ENCODE peak calls at places on chromosomes 7 and 10, in six cellular contexts. Q is CD8-positive, alpha-beta memory T cell; D is heart right ventricle; Y is thyroid gland; U is substantia nigra; W is upper lobe of right lung. S is an unnamed sample.

GRCh38 chr7:106625678-106626301 is 35.2 kb downstream of the CCDC71L start:
- DNase-seq in Q (no peak), D (peak; percentile 24), Y (no peak), U (no peak), W (no peak), S (no peak)

GRCh38 chr7:11604505-11604904 is 227.5 kb downstream of the THSD7A start:
- DNase-seq in Q (no peak), D (no peak), Y (no peak), U (no peak), W (no peak), S (no peak)

GRCh38 chr7:78510580-78511188 is 712.1 kb downstream of the PHTF2 start:
- DNase-seq in Q (no peak), D (no peak), Y (peak; percentile 63), U (peak; percentile 41), W (no peak), S (peak; percentile 55)

GRCh38 chr7:38934536-38934935 is 25.5 kb upstream of the VPS41 start:
- DNase-seq in Q (no peak), D (no peak), Y (no peak), U (no peak), W (no peak), S (no peak)

GRCh38 chr7:109092268-109092667 is 522.6 kb downstream of the DNAJB9 start:
- DNase-seq in Q (no peak), D (no peak), Y (no peak), U (no peak), W (no peak), S (no peak)

GRCh38 chr10:108956149-108956548 is 967.2 kb downstream of the XPNPEP1 start:
- DNase-seq in Q (no peak), D (no peak), Y (no peak), U (no peak), W (no peak), S (no peak)

GRCh38 chr10:19749185-19749729 is 67.0 kb upstream of the PLXDC2 start:
- DNase-seq in Q (no peak), D (no peak), Y (no peak), U (no peak), W (no peak), S (no peak)

GRCh38 chr7:35593896-35594295 is 101.0 kb downstream of the HERPUD2 start:
- DNase-seq in Q (no peak), D (no peak), Y (no peak), U (no peak), W (no peak), S (peak; percentile 13)

GRCh38 chr7:151756076-151756731 is 120.7 kb downstream of the PRKAG2 start:
- DNase-seq in Q (peak; percentile 36), D (no peak), Y (no peak), U (no peak), W (no peak), S (peak; percentile 40)

GRCh38 chr7:140056431-140056830 is 6.3 kb downstream of the PARP12 start:
- DNase-seq in Q (no peak), D (no peak), Y (peak; percentile 12), U (no peak), W (no peak), S (no peak)

GRCh38 chr10:84097787-84098353 is 41.4 kb upstream of the GHITM start:
- DNase-seq in Q (no peak), D (no peak), Y (no peak), U (no peak), W (no peak), S (no peak)

GRCh38 chr10:132538031-132538789 is 623 bp downstream of the INPP5A start:
- DNase-seq in Q (no peak), D (no peak), Y (no peak), U (no peak), W (peak; percentile 71), S (peak; percentile 21)

GRCh38 chr7:158328376-158329013 is 259.1 kb downstream of the PTPRN2 start:
- DNase-seq in Q (no peak), D (no peak), Y (no peak), U (no peak), W (no peak), S (no peak)

GRCh38 chr7:79982151-79982770 is 152.4 kb upstream of the GNAI1 start:
- DNase-seq in Q (no peak), D (no peak), Y (no peak), U (no peak), W (no peak), S (no peak)

GRCh38 chr7:93307131-93307660 is 75.0 kb downstream of the VPS50 start:
- DNase-seq in Q (no peak), D (no peak), Y (no peak), U (no peak), W (no peak), S (no peak)

GRCh38 chr10:85993140-85993539 is 373.5 kb downstream of the GRID1 start:
- DNase-seq in Q (no peak), D (no peak), Y (no peak), U (no peak), W (no peak), S (no peak)

GRCh38 chr10:122774269-122774668 is 71.4 kb downstream of the CUZD1 start:
- DNase-seq in Q (no peak), D (no peak), Y (no peak), U (no peak), W (no peak), S (peak; percentile 15)

GRCh38 chr10:28717659-28718201 is 40.4 kb downstream of the BAMBI start:
- DNase-seq in Q (no peak), D (no peak), Y (no peak), U (no peak), W (no peak), S (no peak)

GRCh38 chr7:139505563-139505962 is 17.9 kb upstream of the CLEC2L start:
- DNase-seq in Q (no peak), D (no peak), Y (no peak), U (no peak), W (no peak), S (no peak)

GRCh38 chr10:14953452-14954000 is 370 bp downstream of the DCLRE1C start:
- DNase-seq in Q (peak; percentile 6), D (no peak), Y (peak; percentile 76), U (peak; percentile 62), W (no peak), S (peak; percentile 42)

GRCh38 chr7:12485845-12486244 is 82.2 kb upstream of the VWDE start:
- DNase-seq in Q (no peak), D (no peak), Y (no peak), U (no peak), W (no peak), S (no peak)

GRCh38 chr7:90605055-90605454 is 8.9 kb downstream of the CDK14 start:
- DNase-seq in Q (no peak), D (no peak), Y (peak; percentile 88), U (no peak), W (no peak), S (peak; percentile 14)

GRCh38 chr7:93551063-93551895 is 23.2 kb downstream of the CALCR start:
- DNase-seq in Q (no peak), D (no peak), Y (no peak), U (no peak), W (no peak), S (no peak)

GRCh38 chr10:72638586-72639440 is 12.9 kb upstream of the MICU1 start:
- DNase-seq in Q (no peak), D (no peak), Y (no peak), U (no peak), W (no peak), S (no peak)

GRCh38 chr7:132430863-132431822 is 145.1 kb downstream of the PLXNA4 start:
- DNase-seq in Q (peak; percentile 80), D (no peak), Y (no peak), U (no peak), W (no peak), S (no peak)

GRCh38 chr10:14459670-14460069 is 128.9 kb upstream of the FRMD4A start:
- DNase-seq in Q (no peak), D (no peak), Y (no peak), U (no peak), W (no peak), S (no peak)

GRCh38 chr10:132685121-132685891 is 100.6 kb downstream of the NKX6-2 start:
- DNase-seq in Q (no peak), D (peak; percentile 54), Y (no peak), U (peak; percentile 91), W (peak; percentile 79), S (peak; percentile 91)

GRCh38 chr7:824106-824505 is 8.2 kb upstream of the SUN1 start:
- DNase-seq in Q (no peak), D (peak; percentile 4), Y (no peak), U (no peak), W (no peak), S (no peak)

GRCh38 chr10:51955696-51956095 is 256.3 kb upstream of the CSTF2T start:
- DNase-seq in Q (no peak), D (no peak), Y (no peak), U (no peak), W (no peak), S (no peak)

GRCh38 chr10:51956822-51957221 is 257.4 kb upstream of the CSTF2T start:
- DNase-seq in Q (no peak), D (no peak), Y (no peak), U (no peak), W (no peak), S (no peak)

GRCh38 chr10:51950371-51950995 is 251.1 kb upstream of the CSTF2T start:
- DNase-seq in Q (no peak), D (peak; percentile 10), Y (no peak), U (no peak), W (no peak), S (no peak)

GRCh38 chr10:51951601-51952000 is 252.2 kb upstream of the CSTF2T start:
- DNase-seq in Q (no peak), D (no peak), Y (no peak), U (no peak), W (no peak), S (no peak)

GRCh38 chr10:51950996-51951392 is 251.6 kb upstream of the CSTF2T start:
- DNase-seq in Q (no peak), D (no peak), Y (no peak), U (no peak), W (no peak), S (no peak)
- H3K27ac ChIP-seq in Q (no peak overlapping the region), D (no peak overlapping the region), Y (no peak overlapping the region), U (no peak overlapping the region), W (no peak overlapping the region), S (no peak overlapping the region)

GRCh38 chr10:99685232-99686041 is 26.1 kb downstream of the ENTPD7 start:
- DNase-seq in Q (no peak), D (no peak), Y (no peak), U (no peak), W (no peak), S (peak; percentile 23)
- H3K27ac ChIP-seq in Q (no peak overlapping the region), D (no peak overlapping the region), Y (no peak overlapping the region), U (no peak overlapping the region), W (no peak overlapping the region), S (no peak overlapping the region)

GRCh38 chr7:43175525-43176200 is 63.2 kb downstream of the HECW1 start:
- DNase-seq in Q (no peak), D (no peak), Y (no peak), U (no peak), W (no peak), S (no peak)

GRCh38 chr7:43179393-43179792 is 66.9 kb downstream of the HECW1 start:
- DNase-seq in Q (no peak), D (no peak), Y (no peak), U (no peak), W (no peak), S (no peak)
- H3K27ac ChIP-seq in Q (no peak overlapping the region), D (no peak overlapping the region), Y (no peak overlapping the region), U (no peak overlapping the region), W (no peak overlapping the region), S (no peak overlapping the region)

DNA sequence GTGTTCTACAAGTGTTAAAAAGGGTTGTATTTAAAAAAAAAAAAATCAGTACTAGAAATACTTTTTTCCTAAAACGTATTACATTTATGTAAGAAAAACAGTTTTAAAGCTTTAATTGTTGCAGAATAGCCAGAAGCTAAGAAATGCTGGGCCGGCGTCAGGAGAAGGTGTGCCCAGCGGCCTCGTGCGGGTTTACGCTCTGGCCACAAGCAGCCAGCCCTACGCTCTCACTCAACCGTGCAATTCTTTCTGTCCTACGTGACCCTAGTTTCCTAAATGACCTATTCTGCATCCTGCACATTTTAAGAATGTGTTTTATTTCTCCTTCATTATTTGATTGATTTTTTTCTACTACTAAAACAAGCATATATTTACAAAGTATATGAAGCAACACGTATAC is 279.7 kb upstream of the KLF14 start:
- DNase-seq in Q (no peak), D (no peak), Y (peak; percentile 48), U (no peak), W (no peak), S (no peak)
- H3K27ac ChIP-seq in Q (no peak overlapping the region), D (no peak overlapping the region), Y (peak overlapping the region; percentile 95), U (no peak overlapping the region), W (peak overlapping the region; percentile 73), S (no peak overlapping the region)